ENCODE peak calls at places on chromosomes 16 and 17, in nine cellular contexts. X, Q, U, L, D, Z, F, V and I are unnamed samples.

GRCh38 chr17:63434951-63435571 is 11.0 kb downstream of the CYB561 start:
- DNase-seq in X (peak; percentile 83), Q (no peak), U (peak; percentile 85), L (peak; percentile 91), D (no peak), Z (no peak), F (peak; percentile 65), V (peak; percentile 37), I (peak; percentile 54)

GRCh38 chr17:74512624-74513084 is 18.6 kb downstream of the CD300LB start:
- DNase-seq in X (no peak), Q (peak; percentile 82), U (no peak), L (no peak), D (no peak), Z (no peak), F (no peak), V (no peak), I (no peak)

GRCh38 chr17:68455756-68456528 is 1.4 kb downstream of the WIPI1 start:
- DNase-seq in X (peak; percentile 37), Q (no peak), U (no peak), L (no peak), D (peak; percentile 89), Z (peak; percentile 34), F (no peak), V (no peak), I (no peak)

GRCh38 chr16:9258423-9259051 is 167.1 kb downstream of the HAPSTR1 start:
- DNase-seq in X (peak; percentile 13), Q (no peak), U (peak; percentile 63), L (no peak), D (peak; percentile 44), Z (no peak), F (no peak), V (peak; percentile 34), I (no peak)

GRCh38 chr16:29815032-29815721 is 775 bp upstream of the PAGR1 start:
- DNase-seq in X (peak; percentile 31), Q (no peak), U (no peak), L (no peak), D (no peak), Z (no peak), F (peak; percentile 51), V (no peak), I (peak; percentile 50)

GRCh38 chr17:72116692-72117469 is 3.9 kb upstream of the SOX9 start:
- DNase-seq in X (no peak), Q (no peak), U (no peak), L (no peak), D (no peak), Z (no peak), F (no peak), V (no peak), I (no peak)

GRCh38 chr16:31484491-31485171 is 1.7 kb downstream of the SLC5A2 start:
- DNase-seq in X (no peak), Q (no peak), U (no peak), L (no peak), D (peak; percentile 78), Z (no peak), F (no peak), V (no peak), I (no peak)

GRCh38 chr16:2476345-2476720 is 1.4 kb downstream of the TBC1D24 start:
- DNase-seq in X (no peak), Q (no peak), U (no peak), L (no peak), D (no peak), Z (no peak), F (no peak), V (no peak), I (no peak)

GRCh38 chr17:14198013-14198412 is 38.6 kb downstream of the CDRT15 start:
- DNase-seq in X (peak; percentile 30), Q (no peak), U (no peak), L (no peak), D (no peak), Z (no peak), F (peak; percentile 49), V (no peak), I (no peak)
- H3K4me3 ChIP-seq in X (no peak overlapping the region), Q (no peak overlapping the region), U (no peak overlapping the region), L (no peak overlapping the region), D (no peak overlapping the region), Z (no peak overlapping the region), F (no peak overlapping the region), V (no peak overlapping the region), I (no peak overlapping the region)

GRCh38 chr17:37643829-37644228 is 583 bp upstream of the DDX52 start:
- DNase-seq in X (no peak), Q (no peak), U (no peak), L (no peak), D (no peak), Z (no peak), F (no peak), V (no peak), I (no peak)

GRCh38 chr17:37637956-37638355 is 5.3 kb downstream of the DDX52 start:
- DNase-seq in X (no peak), Q (no peak), U (no peak), L (no peak), D (no peak), Z (no peak), F (no peak), V (no peak), I (no peak)

GRCh38 chr17:37640016-37640415 is 3.2 kb downstream of the DDX52 start:
- DNase-seq in X (no peak), Q (no peak), U (no peak), L (no peak), D (no peak), Z (no peak), F (no peak), V (no peak), I (no peak)

GRCh38 chr17:37642706-37643105 is 540 bp downstream of the DDX52 start:
- DNase-seq in X (no peak), Q (no peak), U (no peak), L (no peak), D (no peak), Z (no peak), F (no peak), V (no peak), I (no peak)

DNA sequence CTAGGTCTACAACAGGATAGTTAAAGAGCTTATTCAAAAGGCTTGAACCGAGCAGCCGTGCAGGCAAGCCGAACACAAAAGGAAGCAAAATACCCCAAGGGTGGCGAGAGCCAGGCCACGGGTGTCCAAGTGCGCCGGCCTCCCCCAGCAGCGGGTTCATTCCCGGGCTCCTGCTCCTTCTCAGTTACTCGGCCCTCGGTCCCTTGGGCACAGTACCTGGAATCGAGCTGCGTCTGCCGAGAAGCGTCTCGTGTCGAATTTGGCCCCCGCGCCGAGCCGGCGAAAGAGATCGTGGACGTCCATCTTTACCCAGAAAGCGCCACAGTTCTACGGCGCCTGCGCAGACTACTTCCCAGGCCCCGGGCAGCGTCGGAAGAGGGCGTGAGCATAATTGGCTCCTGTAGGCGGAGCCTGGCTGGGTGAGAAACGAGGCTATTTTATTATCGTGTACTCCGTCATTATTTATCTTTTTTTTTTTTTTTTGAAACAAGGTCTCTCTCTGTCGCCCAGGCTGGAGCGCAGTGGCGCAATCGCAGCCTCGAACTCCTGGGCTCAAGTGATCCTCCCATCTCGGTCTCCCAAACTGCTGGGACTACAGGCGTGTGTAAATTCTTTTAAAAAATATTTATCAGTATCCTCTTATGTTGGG is at the start of gene DDX52:
- DNase-seq in X (peak; percentile 93), Q (peak; percentile 97), U (peak; percentile 86), L (peak; percentile 94), D (peak; percentile 89), Z (peak; percentile 82), F (peak; percentile 92), V (peak; percentile 76), I (peak; percentile 90)
- H3K27ac ChIP-seq in X (peak within 1 kb of the TSS; percentile 87), Q (peak within 1 kb of the TSS; percentile 87), U (peak within 1 kb of the TSS; percentile 84), L (peak within 1 kb of the TSS; percentile 83), D (peak within 1 kb of the TSS; percentile 77), Z (peak within 1 kb of the TSS; percentile 76), F (peak within 1 kb of the TSS; percentile 89), V (peak within 1 kb of the TSS; percentile 48), I (peak within 1 kb of the TSS; percentile 77)

GRCh38 chr17:50181155-50181554 is 15.3 kb downstream of the SGCA start:
- DNase-seq in X (no peak), Q (no peak), U (peak; percentile 75), L (no peak), D (peak; percentile 58), Z (no peak), F (no peak), V (no peak), I (no peak)

GRCh38 chr17:50182783-50183438 is 17.1 kb downstream of the SGCA start:
- DNase-seq in X (no peak), Q (no peak), U (no peak), L (no peak), D (no peak), Z (no peak), F (no peak), V (no peak), I (no peak)

GRCh38 chr17:50180066-50180465 is 14.3 kb downstream of the SGCA start:
- DNase-seq in X (no peak), Q (no peak), U (no peak), L (no peak), D (no peak), Z (no peak), F (no peak), V (no peak), I (no peak)

GRCh38 chr17:50180593-50180992 is 14.8 kb downstream of the SGCA start:
- DNase-seq in X (no peak), Q (no peak), U (no peak), L (no peak), D (no peak), Z (no peak), F (no peak), V (no peak), I (no peak)

DNA sequence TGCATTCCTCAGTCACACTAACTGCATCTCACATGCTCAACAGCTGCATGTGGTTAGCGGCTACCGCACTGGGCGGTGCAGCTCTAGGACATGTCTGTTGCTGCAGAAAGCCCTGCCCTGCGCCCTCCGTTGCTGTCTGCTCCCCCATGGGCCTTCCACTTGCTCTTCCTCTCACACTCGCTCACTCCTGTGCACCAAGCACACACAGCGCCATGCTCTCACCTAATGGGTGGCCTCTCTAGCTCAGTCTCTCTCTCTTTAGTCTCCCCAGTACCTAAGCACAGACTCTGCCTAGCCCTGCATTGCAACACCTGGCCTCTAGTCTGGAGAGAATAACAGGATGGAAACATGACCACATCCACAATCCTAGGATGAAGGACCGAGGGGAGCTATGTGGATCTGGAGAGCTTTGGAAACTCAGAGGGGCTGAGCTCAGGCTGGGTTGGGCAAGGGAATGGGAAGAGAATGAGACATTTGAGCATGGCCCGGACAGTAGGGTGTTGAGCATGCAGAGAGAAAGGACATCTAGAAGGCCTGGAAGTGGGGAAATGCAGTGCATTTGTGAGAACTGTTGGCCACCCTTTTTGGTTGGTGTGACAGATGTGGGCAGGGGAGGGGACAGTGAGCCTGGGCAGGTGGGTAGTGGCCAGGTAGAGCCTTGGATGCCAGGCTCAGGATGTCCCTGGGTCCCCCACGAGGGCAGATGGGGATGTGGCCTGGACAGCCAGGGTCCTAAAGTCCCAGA is 16.0 kb downstream of the SGCA start:
- DNase-seq in X (no peak), Q (no peak), U (no peak), L (no peak), D (peak; percentile 49), Z (no peak), F (no peak), V (no peak), I (no peak)
- TF ChIP-seq CTCF in X (no peak), Q (no peak), U (no peak), L (no peak), D (no peak), Z (no peak), F (no peak), V (no peak), I (no peak)

DNA sequence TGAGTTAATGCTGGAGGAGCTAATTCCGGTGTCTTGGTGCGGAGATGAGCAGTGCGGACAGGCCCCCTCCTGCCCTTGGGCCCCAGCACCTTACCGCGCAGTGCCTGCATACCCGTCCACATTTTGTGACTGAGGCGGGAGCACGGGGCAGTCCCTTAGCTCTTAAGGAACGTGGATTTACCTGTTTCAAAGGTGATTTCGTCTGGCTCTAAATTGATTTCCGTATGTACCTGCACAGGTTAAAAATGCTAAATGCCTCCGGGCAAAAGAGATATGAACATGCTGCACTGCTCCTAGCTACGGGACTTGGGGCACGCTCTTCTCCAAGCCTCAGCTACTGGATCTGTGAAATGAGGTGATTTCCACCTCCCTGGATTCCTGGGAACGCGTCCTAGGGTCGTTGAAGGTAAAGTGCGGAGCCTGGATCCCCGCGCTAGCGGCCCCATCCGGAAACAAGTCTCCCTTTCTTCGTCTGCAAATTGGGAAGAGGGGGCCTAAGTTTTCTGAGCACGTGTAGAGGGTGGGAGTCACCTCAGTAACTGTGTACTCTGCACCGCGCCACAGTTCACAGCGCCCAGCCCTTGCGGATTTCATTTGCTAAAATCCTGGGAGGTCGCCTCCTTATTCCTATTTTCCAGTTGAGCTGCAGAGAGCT is 669 bp upstream of the CRISPLD2 start:
- DNase-seq in X (no peak), Q (no peak), U (no peak), L (no peak), D (no peak), Z (no peak), F (no peak), V (no peak), I (no peak)
- H3K4me3 ChIP-seq in X (no peak overlapping the region), Q (peak overlapping the region; percentile 95), U (peak overlapping the region; percentile 53), L (no peak overlapping the region), D (peak overlapping the region; percentile 62), Z (peak overlapping the region; percentile 43), F (peak overlapping the region; percentile 76), V (no peak overlapping the region), I (no peak overlapping the region)